ENCODE peak calls at places on chromosome 14, in ten cellular contexts. One of them, this sample, is unnamed.

GRCh38 chr14:26841361-26841760 is 243.5 kb upstream of the NOVA1 start:
- DNase-seq in MV-4-11: no peak
- DNase-seq in non-pigmented ciliary epithelial cell: no peak
- DNase-seq in OCI-M1: no peak
- DNase-seq in MCF 10A: peak
- DNase-seq in HEK293T: no peak
- DNase-seq in AG20443: no peak
- DNase-seq in ELR: peak
- DNase-seq in type B pancreatic cell: no peak
- DNase-seq in ecto neural progenitor cell: no peak
- DNase-seq in this sample: no peak

GRCh38 chr14:86402547-86402946 is 872.6 kb downstream of the FLRT2 start:
- DNase-seq in MV-4-11: no peak
- DNase-seq in non-pigmented ciliary epithelial cell: no peak
- DNase-seq in OCI-M1: no peak
- DNase-seq in MCF 10A: no peak
- DNase-seq in HEK293T: no peak
- DNase-seq in AG20443: no peak
- DNase-seq in ELR: no peak
- DNase-seq in type B pancreatic cell: no peak
- DNase-seq in ecto neural progenitor cell: no peak
- DNase-seq in this sample: no peak

GRCh38 chr14:50667491-50668007 is 557 bp downstream of the SAV1 start:
- DNase-seq in MV-4-11: no peak
- DNase-seq in non-pigmented ciliary epithelial cell: no peak
- DNase-seq in OCI-M1: peak
- DNase-seq in MCF 10A: peak
- DNase-seq in HEK293T: peak
- DNase-seq in AG20443: no peak
- DNase-seq in ELR: no peak
- DNase-seq in type B pancreatic cell: no peak
- DNase-seq in ecto neural progenitor cell: no peak
- DNase-seq in this sample: no peak

GRCh38 chr14:79281244-79282199 is 929.8 kb downstream of the DIO2 start:
- DNase-seq in MV-4-11: no peak
- DNase-seq in non-pigmented ciliary epithelial cell: no peak
- DNase-seq in OCI-M1: no peak
- DNase-seq in MCF 10A: no peak
- DNase-seq in HEK293T: peak
- DNase-seq in AG20443: no peak
- DNase-seq in ELR: no peak
- DNase-seq in type B pancreatic cell: no peak
- DNase-seq in ecto neural progenitor cell: no peak
- DNase-seq in this sample: no peak

GRCh38 chr14:60561845-60562746 is 53.1 kb downstream of the SIX6 start:
- DNase-seq in MV-4-11: peak
- DNase-seq in non-pigmented ciliary epithelial cell: no peak
- DNase-seq in OCI-M1: peak
- DNase-seq in MCF 10A: peak
- DNase-seq in HEK293T: peak
- DNase-seq in AG20443: peak
- DNase-seq in ELR: peak
- DNase-seq in type B pancreatic cell: no peak
- DNase-seq in ecto neural progenitor cell: peak
- DNase-seq in this sample: peak

GRCh38 chr14:105859717-105860614 is 333.6 kb downstream of the TMEM121 start:
- DNase-seq in MV-4-11: no peak
- DNase-seq in non-pigmented ciliary epithelial cell: no peak
- DNase-seq in OCI-M1: no peak
- DNase-seq in MCF 10A: no peak
- DNase-seq in HEK293T: no peak
- DNase-seq in AG20443: no peak
- DNase-seq in ELR: no peak
- DNase-seq in type B pancreatic cell: peak
- DNase-seq in ecto neural progenitor cell: peak
- DNase-seq in this sample: no peak

GRCh38 chr14:55128386-55129085 is 516 bp upstream of the LGALS3 start:
- DNase-seq in MV-4-11: no peak
- DNase-seq in non-pigmented ciliary epithelial cell: no peak
- DNase-seq in OCI-M1: no peak
- DNase-seq in MCF 10A: no peak
- DNase-seq in HEK293T: no peak
- DNase-seq in AG20443: no peak
- DNase-seq in ELR: no peak
- DNase-seq in type B pancreatic cell: peak
- DNase-seq in ecto neural progenitor cell: no peak
- DNase-seq in this sample: no peak

GRCh38 chr14:21090194-21090939 is 8.1 kb downstream of the ZNF219 start:
- DNase-seq in MV-4-11: no peak
- DNase-seq in non-pigmented ciliary epithelial cell: no peak
- DNase-seq in OCI-M1: peak
- DNase-seq in MCF 10A: no peak
- DNase-seq in HEK293T: no peak
- DNase-seq in AG20443: no peak
- DNase-seq in ELR: peak
- DNase-seq in type B pancreatic cell: no peak
- DNase-seq in ecto neural progenitor cell: peak
- DNase-seq in this sample: no peak

GRCh38 chr14:68451676-68452387 is 341.0 kb downstream of the ZFP36L1 start:
- DNase-seq in MV-4-11: no peak
- DNase-seq in non-pigmented ciliary epithelial cell: no peak
- DNase-seq in OCI-M1: no peak
- DNase-seq in MCF 10A: no peak
- DNase-seq in HEK293T: no peak
- DNase-seq in AG20443: peak
- DNase-seq in ELR: no peak
- DNase-seq in type B pancreatic cell: no peak
- DNase-seq in ecto neural progenitor cell: peak
- DNase-seq in this sample: no peak

GRCh38 chr14:100605706-100606686 is 18.8 kb upstream of the BEGAIN start:
- DNase-seq in MV-4-11: no peak
- DNase-seq in non-pigmented ciliary epithelial cell: no peak
- DNase-seq in OCI-M1: no peak
- DNase-seq in MCF 10A: no peak
- DNase-seq in HEK293T: no peak
- DNase-seq in AG20443: no peak
- DNase-seq in ELR: peak
- DNase-seq in type B pancreatic cell: no peak
- DNase-seq in ecto neural progenitor cell: no peak
- DNase-seq in this sample: no peak

GRCh38 chr14:39247256-39247655 is 13.5 kb downstream of the MIA2 start:
- DNase-seq in MV-4-11: no peak
- DNase-seq in non-pigmented ciliary epithelial cell: peak
- DNase-seq in OCI-M1: no peak
- DNase-seq in MCF 10A: peak
- DNase-seq in HEK293T: no peak
- DNase-seq in AG20443: peak
- DNase-seq in ELR: peak
- DNase-seq in type B pancreatic cell: no peak
- DNase-seq in ecto neural progenitor cell: no peak
- DNase-seq in this sample: peak

GRCh38 chr14:23174266-23174665 is 9.2 kb downstream of the SLC7A8 start:
- DNase-seq in MV-4-11: peak
- DNase-seq in non-pigmented ciliary epithelial cell: no peak
- DNase-seq in OCI-M1: no peak
- DNase-seq in MCF 10A: peak
- DNase-seq in HEK293T: no peak
- DNase-seq in AG20443: peak
- DNase-seq in ELR: no peak
- DNase-seq in type B pancreatic cell: no peak
- DNase-seq in ecto neural progenitor cell: no peak
- DNase-seq in this sample: no peak

GRCh38 chr14:50775357-50775756 is 55.6 kb downstream of the NIN start:
- DNase-seq in MV-4-11: no peak
- DNase-seq in non-pigmented ciliary epithelial cell: peak
- DNase-seq in OCI-M1: no peak
- DNase-seq in MCF 10A: peak
- DNase-seq in HEK293T: no peak
- DNase-seq in AG20443: peak
- DNase-seq in ELR: peak
- DNase-seq in type B pancreatic cell: no peak
- DNase-seq in ecto neural progenitor cell: no peak
- DNase-seq in this sample: peak

GRCh38 chr14:74569826-74570591 is 42.0 kb downstream of the LTBP2 start:
- DNase-seq in MV-4-11: no peak
- DNase-seq in non-pigmented ciliary epithelial cell: no peak
- DNase-seq in OCI-M1: no peak
- DNase-seq in MCF 10A: peak
- DNase-seq in HEK293T: no peak
- DNase-seq in AG20443: no peak
- DNase-seq in ELR: peak
- DNase-seq in type B pancreatic cell: no peak
- DNase-seq in ecto neural progenitor cell: no peak
- DNase-seq in this sample: peak

GRCh38 chr14:75141967-75142366 is 15.1 kb upstream of the NEK9 start:
- DNase-seq in MV-4-11: peak
- DNase-seq in non-pigmented ciliary epithelial cell: no peak
- DNase-seq in OCI-M1: peak
- DNase-seq in MCF 10A: peak
- DNase-seq in HEK293T: peak
- DNase-seq in AG20443: peak
- DNase-seq in ELR: peak
- DNase-seq in type B pancreatic cell: no peak
- DNase-seq in ecto neural progenitor cell: no peak
- DNase-seq in this sample: peak

GRCh38 chr14:42149609-42150261 is 543.1 kb downstream of the LRFN5 start:
- DNase-seq in MV-4-11: peak
- DNase-seq in non-pigmented ciliary epithelial cell: no peak
- DNase-seq in OCI-M1: peak
- DNase-seq in MCF 10A: no peak
- DNase-seq in HEK293T: no peak
- DNase-seq in AG20443: no peak
- DNase-seq in ELR: peak
- DNase-seq in type B pancreatic cell: no peak
- DNase-seq in ecto neural progenitor cell: no peak
- DNase-seq in this sample: no peak

GRCh38 chr14:50396636-50397460 is at the start of gene CDKL1:
- DNase-seq in MV-4-11: peak
- DNase-seq in non-pigmented ciliary epithelial cell: peak
- DNase-seq in OCI-M1: no peak
- DNase-seq in MCF 10A: peak
- DNase-seq in HEK293T: peak
- DNase-seq in AG20443: peak
- DNase-seq in ELR: peak
- DNase-seq in type B pancreatic cell: peak
- DNase-seq in ecto neural progenitor cell: peak
- DNase-seq in this sample: peak

GRCh38 chr14:54776361-54777001 is 126.1 kb downstream of the GCH1 start:
- DNase-seq in MV-4-11: peak
- DNase-seq in non-pigmented ciliary epithelial cell: no peak
- DNase-seq in OCI-M1: peak
- DNase-seq in MCF 10A: peak
- DNase-seq in HEK293T: no peak
- DNase-seq in AG20443: peak
- DNase-seq in ELR: peak
- DNase-seq in type B pancreatic cell: no peak
- DNase-seq in ecto neural progenitor cell: no peak
- DNase-seq in this sample: peak

GRCh38 chr14:70664698-70665447 is 23.2 kb downstream of the TTC9 start:
- DNase-seq in MV-4-11: no peak
- DNase-seq in non-pigmented ciliary epithelial cell: no peak
- DNase-seq in OCI-M1: no peak
- DNase-seq in MCF 10A: no peak
- DNase-seq in HEK293T: no peak
- DNase-seq in AG20443: no peak
- DNase-seq in ELR: no peak
- DNase-seq in type B pancreatic cell: no peak
- DNase-seq in ecto neural progenitor cell: no peak
- DNase-seq in this sample: no peak

GRCh38 chr14:102157346-102157745 is 17.6 kb downstream of the WDR20 start:
- DNase-seq in MV-4-11: no peak
- DNase-seq in non-pigmented ciliary epithelial cell: no peak
- DNase-seq in OCI-M1: no peak
- DNase-seq in MCF 10A: no peak
- DNase-seq in HEK293T: no peak
- DNase-seq in AG20443: no peak
- DNase-seq in ELR: no peak
- DNase-seq in type B pancreatic cell: no peak
- DNase-seq in ecto neural progenitor cell: no peak
- DNase-seq in this sample: no peak

GRCh38 chr14:31261859-31262739 is 54.5 kb upstream of the HECTD1 start:
- DNase-seq in MV-4-11: peak
- DNase-seq in non-pigmented ciliary epithelial cell: no peak
- DNase-seq in OCI-M1: peak
- DNase-seq in MCF 10A: peak
- DNase-seq in HEK293T: no peak
- DNase-seq in AG20443: no peak
- DNase-seq in ELR: peak
- DNase-seq in type B pancreatic cell: no peak
- DNase-seq in ecto neural progenitor cell: peak
- DNase-seq in this sample: peak

GRCh38 chr14:56608682-56609081 is 29.1 kb downstream of the TMEM260 start:
- DNase-seq in MV-4-11: no peak
- DNase-seq in non-pigmented ciliary epithelial cell: no peak
- DNase-seq in OCI-M1: peak
- DNase-seq in MCF 10A: peak
- DNase-seq in HEK293T: no peak
- DNase-seq in AG20443: no peak
- DNase-seq in ELR: no peak
- DNase-seq in type B pancreatic cell: no peak
- DNase-seq in ecto neural progenitor cell: no peak
- DNase-seq in this sample: no peak

GRCh38 chr14:85087201-85087600 is 442.7 kb upstream of the FLRT2 start:
- DNase-seq in MV-4-11: no peak
- DNase-seq in non-pigmented ciliary epithelial cell: no peak
- DNase-seq in OCI-M1: no peak
- DNase-seq in MCF 10A: no peak
- DNase-seq in HEK293T: no peak
- DNase-seq in AG20443: peak
- DNase-seq in ELR: peak
- DNase-seq in type B pancreatic cell: no peak
- DNase-seq in ecto neural progenitor cell: no peak
- DNase-seq in this sample: no peak

GRCh38 chr14:105899657-105900397 is 373.4 kb downstream of the TMEM121 start:
- DNase-seq in MV-4-11: no peak
- DNase-seq in non-pigmented ciliary epithelial cell: no peak
- DNase-seq in OCI-M1: no peak
- DNase-seq in MCF 10A: no peak
- DNase-seq in HEK293T: no peak
- DNase-seq in AG20443: no peak
- DNase-seq in ELR: no peak
- DNase-seq in type B pancreatic cell: no peak
- DNase-seq in ecto neural progenitor cell: no peak
- DNase-seq in this sample: no peak

GRCh38 chr14:26281280-26281998 is 316.4 kb downstream of the NOVA1 start:
- DNase-seq in MV-4-11: no peak
- DNase-seq in non-pigmented ciliary epithelial cell: peak
- DNase-seq in OCI-M1: peak
- DNase-seq in MCF 10A: peak
- DNase-seq in HEK293T: no peak
- DNase-seq in AG20443: peak
- DNase-seq in ELR: no peak
- DNase-seq in type B pancreatic cell: no peak
- DNase-seq in ecto neural progenitor cell: no peak
- DNase-seq in this sample: peak

GRCh38 chr14:105366386-105367074 is 31.8 kb upstream of the TEX22 start:
- DNase-seq in MV-4-11: no peak
- DNase-seq in non-pigmented ciliary epithelial cell: no peak
- DNase-seq in OCI-M1: no peak
- DNase-seq in MCF 10A: no peak
- DNase-seq in HEK293T: no peak
- DNase-seq in AG20443: no peak
- DNase-seq in ELR: no peak
- DNase-seq in type B pancreatic cell: no peak
- DNase-seq in ecto neural progenitor cell: no peak
- DNase-seq in this sample: no peak

GRCh38 chr14:61453103-61453767 is 131.9 kb downstream of the PRKCH start:
- DNase-seq in MV-4-11: no peak
- DNase-seq in non-pigmented ciliary epithelial cell: no peak
- DNase-seq in OCI-M1: no peak
- DNase-seq in MCF 10A: no peak
- DNase-seq in HEK293T: no peak
- DNase-seq in AG20443: no peak
- DNase-seq in ELR: no peak
- DNase-seq in type B pancreatic cell: no peak
- DNase-seq in ecto neural progenitor cell: no peak
- DNase-seq in this sample: no peak

GRCh38 chr14:73634333-73634833 is 10.4 kb upstream of the DNAL1 start:
- DNase-seq in MV-4-11: no peak
- DNase-seq in non-pigmented ciliary epithelial cell: no peak
- DNase-seq in OCI-M1: no peak
- DNase-seq in MCF 10A: no peak
- DNase-seq in HEK293T: no peak
- DNase-seq in AG20443: peak
- DNase-seq in ELR: no peak
- DNase-seq in type B pancreatic cell: peak
- DNase-seq in ecto neural progenitor cell: no peak
- DNase-seq in this sample: peak

This sample was measured in dermis blood vessel endothelial cell.